ENCODE peak calls at places on chromosomes 6 and 20, in eight cellular contexts. Z is HuH-7; W is endothelial cell of umbilical vein; J is IMR-90; S is SW480; T is Right ventricle myocardium inferior; F is naive thymus-derived CD4-positive, alpha-beta T cell; H is omental fat pad. X is an unnamed sample.
A peak's percentile ranks its signal among the peaks of the same experiment; 100 is the strongest.

GRCh38 chr20:14355791-14356190 is 18.4 kb upstream of the FLRT3 start:
- DNase-seq in J (no peak), F (no peak), S (no peak), H (no peak), T (no peak), Z (no peak), W (no peak), X (no peak)

GRCh38 chr20:17862171-17862570 is 106.4 kb downstream of the SNX5 start:
- DNase-seq in Z (no peak), F (no peak), S (no peak), H (no peak), J (no peak), W (no peak), T (no peak), X (no peak)

GRCh38 chr6:108648186-108648585 is 87.5 kb downstream of the FOXO3 start:
- DNase-seq in S (no peak), T (no peak), H (no peak), W (no peak), Z (no peak), J (no peak), F (no peak), X (no peak)

GRCh38 chr20:61951695-61952533 is 113.8 kb downstream of the TAF4 start:
- DNase-seq in J (peak; percentile 28), Z (no peak), F (no peak), H (no peak), S (no peak), T (no peak), W (peak; percentile 12), X (peak; percentile 79)

GRCh38 chr20:2751868-2752630 is 48.4 kb downstream of the CPXM1 start:
- DNase-seq in J (no peak), F (peak; percentile 61), S (peak; percentile 31), H (no peak), W (no peak), T (no peak), Z (peak; percentile 83), X (peak; percentile 85)

GRCh38 chr6:5994234-5994998 is 12.3 kb downstream of the NRN1 start:
- DNase-seq in J (no peak), S (no peak), W (no peak), F (no peak), Z (no peak), T (no peak), H (no peak), X (peak; percentile 29)

GRCh38 chr6:42509765-42510164 is 54.1 kb upstream of the UBR2 start:
- DNase-seq in Z (no peak), F (no peak), S (no peak), W (no peak), H (no peak), T (no peak), J (peak; percentile 16), X (no peak)

GRCh38 chr20:50213531-50214106 is 23.0 kb downstream of the CEBPB start:
- DNase-seq in F (no peak), T (no peak), W (no peak), H (no peak), Z (no peak), J (peak; percentile 50), S (peak; percentile 44), X (peak; percentile 58)

GRCh38 chr6:34237316-34237721 is 646 bp downstream of the HMGA1 start:
- DNase-seq in H (no peak), J (no peak), W (no peak), T (no peak), Z (no peak), S (no peak), F (peak; percentile 41), X (peak; percentile 95)

GRCh38 chr20:54557836-54558590 is 82.6 kb downstream of the DOK5 start:
- DNase-seq in W (peak; percentile 47), S (peak; percentile 16), Z (no peak), F (no peak), H (no peak), T (no peak), J (peak; percentile 50), X (peak; percentile 88)

GRCh38 chr6:100186552-100186951 is 192.5 kb upstream of the MCHR2 start:
- DNase-seq in T (no peak), Z (no peak), S (no peak), H (no peak), J (peak; percentile 48), W (no peak), F (no peak), X (no peak)